ENCODE peak calls at places on chromosomes 7 and 10, in four cellular contexts. S is body of pancreas, F is right lobe of liver, H is ovary. N is an unnamed sample.

GRCh38 chr7:41869091-41869490 is 166.2 kb upstream of the INHBA start:
- DNase-seq in S (no peak), F (no peak), H (no peak), N (no peak)

GRCh38 chr10:49781247-49781646 is 19.1 kb upstream of the OGDHL start:
- DNase-seq in S (no peak), F (no peak), H (no peak), N (no peak)

GRCh38 chr10:71006497-71006896 is 118.1 kb upstream of the PCBD1 start:
- DNase-seq in S (no peak), F (no peak), H (no peak), N (no peak)

GRCh38 chr7:47231627-47232026 is 350.3 kb downstream of the TNS3 start:
- DNase-seq in S (no peak), F (no peak), H (no peak), N (no peak)

GRCh38 chr7:66250711-66251110 is 45.6 kb downstream of the TPST1 start:
- DNase-seq in S (no peak), F (no peak), H (no peak), N (no peak)

GRCh38 chr7:11642841-11643240 is 189.2 kb downstream of the THSD7A start:
- DNase-seq in S (peak), F (no peak), H (no peak), N (no peak)

GRCh38 chr10:76359001-76359400 is 927.6 kb downstream of the LRMDA start:
- DNase-seq in S (no peak), F (no peak), H (no peak), N (no peak)

GRCh38 chr7:98406827-98407226 is 5.9 kb upstream of the BAIAP2L1 start:
- DNase-seq in S (no peak), F (no peak), H (no peak), N (no peak)

GRCh38 chr10:74150151-74151056 is at the start of gene AP3M1:
- DNase-seq in S (peak), F (peak), H (peak), N (no peak)

GRCh38 chr7:45413419-45413818 is 160.7 kb upstream of the ADCY1 start:
- DNase-seq in S (no peak), F (no peak), H (no peak), N (no peak)

GRCh38 chr10:84423729-84424128 is 95.3 kb downstream of the CCSER2 start:
- DNase-seq in S (no peak), F (no peak), H (no peak), N (no peak)

GRCh38 chr10:2852574-2853323 is 214.6 kb upstream of the PFKP start:
- DNase-seq in S (no peak), F (no peak), H (no peak), N (no peak)

GRCh38 chr10:117005454-117006055 is 568 bp upstream of the SHTN1 start:
- DNase-seq in S (peak), F (peak), H (peak), N (peak)

GRCh38 chr10:117007080-117007479 is 2.1 kb upstream of the SHTN1 start:
- DNase-seq in S (no peak), F (no peak), H (no peak), N (peak)

GRCh38 chr10:117004238-117004626 is 755 bp downstream of the SHTN1 start:
- DNase-seq in S (no peak), F (no peak), H (no peak), N (no peak)

GRCh38 chr10:117003336-117003735 is 1.7 kb downstream of the SHTN1 start:
- DNase-seq in S (no peak), F (peak), H (no peak), N (no peak)

GRCh38 chr10:117004627-117005453 is at the start of gene SHTN1:
- DNase-seq in S (peak), F (peak), H (peak), N (peak)
- TF ChIP-seq POLR2A in S (peak), F (peak), H (no peak), N (no peak)

GRCh38 chr7:77798394-77799077 is at the start of the genes PHTF2 and TMEM60:
- DNase-seq in S (peak), F (peak), H (peak), N (peak)
- TF ChIP-seq POLR2A in S (peak), F (peak), H (peak), N (peak)

GRCh38 chr10:125159932-125160855 is at the start of gene CTBP2:
- DNase-seq in S (peak), F (peak), H (peak), N (peak)
- TF ChIP-seq POLR2A in S (no peak), F (no peak), H (peak), N (no peak)

DNA sequence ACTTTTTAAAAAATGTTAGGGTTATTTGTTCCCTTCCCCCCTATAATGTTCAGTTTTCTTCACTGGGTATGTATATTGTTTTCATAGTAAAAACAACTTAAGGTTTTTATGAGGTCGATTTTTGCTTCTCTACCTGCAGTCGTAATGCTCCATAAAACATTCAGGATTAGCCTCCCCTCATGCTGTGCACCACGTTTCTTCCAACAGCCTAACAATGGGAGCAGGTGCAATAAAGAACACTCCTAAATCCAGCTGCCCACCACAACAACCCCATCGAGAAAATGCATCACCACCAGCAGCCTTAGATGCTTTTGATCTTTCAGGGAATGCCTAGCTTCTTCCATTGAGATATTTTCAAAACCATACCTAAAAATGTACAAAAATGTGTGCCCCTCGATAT is 111.1 kb downstream of the ADAM12 start:
- DNase-seq in S (no peak), F (no peak), H (no peak), N (no peak)
- TF ChIP-seq POLR2A in S (no peak), F (no peak), H (no peak), N (no peak)

GRCh38 chr10:27155073-27155754 is at the start of gene MASTL:
- DNase-seq in S (peak), F (peak), H (peak), N (peak)
- TF ChIP-seq POLR2A in S (peak), F (peak), H (peak), N (peak)